ENCODE peak calls at places on chromosomes 11 and 22, in ten cellular contexts. O is effector memory CD4-positive, alpha-beta T cell; P is stimulated activated CD8-positive, alpha-beta memory T cell treated with anti-CD3 and anti-CD28 coated beads, Interleukin-15, amount 100 ng/mL, for 24 hours; Q is stimulated activated CD4-positive, alpha-beta T cell treated with anti-CD3 and anti-CD28 coated beads, TNF-alpha, amount 100 ng/mL, for 24 hours; E is cardiac fibroblast; N is ovary; Z is adipocyte; B is nephron progenitor cell; F is iris pigment epithelial cell; T is activated T-helper 9 cell treated with anti-CD3 and anti-CD28 coated beads, Interleukin-2, amount 50 U/mL, for 16 hours. I is an unnamed sample.

GRCh38 chr11:129733384-129733783 is 82.3 kb upstream of the TMEM45B start:
- DNase-seq in Q (no peak), E (no peak), B (no peak), F (no peak), P (no peak), N (no peak), Z (no peak), O (no peak), T (no peak), I (no peak)

GRCh38 chr11:36601145-36601544 is 3.1 kb upstream of the RAG2 start:
- DNase-seq in F (no peak), Z (no peak), N (no peak), Q (no peak), T (no peak), B (no peak), O (no peak), E (no peak), P (no peak), I (no peak)

GRCh38 chr11:120509346-120510053 is 2.0 kb upstream of the GRIK4 start:
- DNase-seq in P (no peak), N (no peak), Q (no peak), B (no peak), T (no peak), F (no peak), E (no peak), O (no peak), Z (no peak), I (no peak)

GRCh38 chr11:132519226-132519860 is 1013.0 kb downstream of the OPCML start:
- DNase-seq in P (no peak), T (no peak), E (no peak), N (no peak), O (no peak), F (no peak), Q (no peak), Z (no peak), B (no peak), I (no peak)

GRCh38 chr11:15216678-15217077 is 102.0 kb downstream of the INSC start:
- DNase-seq in O (no peak), Q (no peak), Z (no peak), N (no peak), F (no peak), B (no peak), E (peak; percentile 9), P (no peak), T (no peak), I (no peak)

GRCh38 chr22:46085831-46086576 is 64.3 kb upstream of the PPARA start:
- DNase-seq in T (no peak), F (no peak), P (no peak), B (no peak), N (peak; percentile 82), O (no peak), E (peak; percentile 88), Z (no peak), Q (no peak), I (no peak)

GRCh38 chr11:134034496-134035381 is 34.1 kb upstream of the JAM3 start:
- DNase-seq in T (no peak), N (no peak), Z (peak; percentile 59), Q (no peak), P (no peak), O (no peak), B (no peak), E (no peak), F (no peak), I (no peak)

GRCh38 chr22:44145544-44145943 is 35.2 kb upstream of the PARVG start:
- DNase-seq in E (no peak), P (no peak), B (no peak), T (no peak), Z (no peak), F (no peak), O (no peak), Q (no peak), N (no peak), I (no peak)

GRCh38 chr11:61745796-61746653 is 6.4 kb upstream of the MYRF start:
- DNase-seq in E (no peak), O (no peak), F (no peak), B (peak; percentile 41), Z (no peak), T (no peak), P (no peak), N (no peak), Q (no peak), I (no peak)

GRCh38 chr11:94755494-94755893 is 12.7 kb upstream of the AMOTL1 start:
- DNase-seq in E (no peak), Z (no peak), T (no peak), N (no peak), B (no peak), F (no peak), P (no peak), Q (no peak), O (no peak), I (no peak)

GRCh38 chr22:38572065-38572464 is 2.1 kb upstream of the DMC1 start:
- DNase-seq in O (no peak), T (no peak), N (no peak), E (peak; percentile 77), Q (no peak), P (no peak), B (peak; percentile 30), F (peak; percentile 64), Z (peak; percentile 89), I (peak; percentile 21)

GRCh38 chr11:64745523-64746328 is 1.8 kb upstream of the RASGRP2 start:
- DNase-seq in Z (peak; percentile 47), F (peak; percentile 80), T (peak; percentile 54), O (peak; percentile 75), N (peak; percentile 79), P (no peak), B (peak; percentile 78), E (peak; percentile 40), Q (no peak), I (peak; percentile 87)